ENCODE peak calls at places on chromosomes 6 and 20, in four cellular contexts. C is IMR-90, D is K562, O is endothelial cell of umbilical vein. L is an unnamed sample. For H3K9me1, the result is how much of the 10 kb centered on the place peaks cover.

GRCh38 chr6:135850882-135851281 is 619 bp upstream of the PDE7B start:
- DNase-seq in C (no peak), D (no peak), O (no peak), L (no peak)

GRCh38 chr6:79138146-79138545 is 60.1 kb upstream of the PHIP start:
- DNase-seq in C (no peak), D (no peak), O (no peak), L (no peak)

GRCh38 chr6:130852844-130853554 is 25.8 kb downstream of the SMLR1 start:
- DNase-seq in C (no peak), D (no peak), O (no peak), L (no peak)

GRCh38 chr6:106702046-106702445 is 72.7 kb downstream of the QRSL1 start:
- DNase-seq in C (no peak), D (no peak), O (no peak), L (no peak)

GRCh38 chr6:79421707-79422484 is 115.3 kb downstream of the LCA5 start:
- DNase-seq in C (peak), D (no peak), O (peak), L (peak)

GRCh38 chr20:7094438-7094997 is 327.0 kb downstream of the BMP2 start:
- DNase-seq in C (peak), D (peak), O (peak), L (no peak)

GRCh38 chr20:16475225-16475624 is 98.0 kb downstream of the KIF16B start:
- DNase-seq in C (peak), D (no peak), O (no peak), L (no peak)

GRCh38 chr6:53440331-53440730 is 91.6 kb upstream of the ELOVL5 start:
- DNase-seq in C (no peak), D (no peak), O (no peak), L (no peak)

GRCh38 chr20:49420811-49421295 is 61.6 kb downstream of the KCNB1 start:
- DNase-seq in C (no peak), D (no peak), O (no peak), L (no peak)

GRCh38 chr6:129686941-129687627 is 22.9 kb downstream of the ARHGAP18 start:
- DNase-seq in C (peak), D (peak), O (no peak), L (no peak)

GRCh38 chr6:105985816-105986632 is 100.1 kb upstream of the PRDM1 start:
- DNase-seq in C (no peak), D (no peak), O (no peak), L (no peak)

GRCh38 chr6:11586574-11586973 is 49.0 kb downstream of the TMEM170B start:
- DNase-seq in C (peak), D (no peak), O (peak), L (no peak)

GRCh38 chr6:156933201-156934053 is 156.2 kb downstream of the ARID1B start:
- DNase-seq in C (no peak), D (no peak), O (no peak), L (no peak)

GRCh38 chr6:53765270-53765669 is 29.5 kb upstream of the LRRC1 start:
- DNase-seq in C (peak), D (no peak), O (no peak), L (no peak)

GRCh38 chr6:108653864-108654402 is 93.2 kb downstream of the FOXO3 start:
- DNase-seq in C (peak), D (no peak), O (peak), L (no peak)

GRCh38 chr6:20447157-20447556 is 45.5 kb downstream of the E2F3 start:
- DNase-seq in C (peak), D (no peak), O (no peak), L (no peak)

GRCh38 chr6:36154286-36154685 is 24.0 kb downstream of the MAPK13 start:
- DNase-seq in C (no peak), D (no peak), O (no peak), L (no peak)

GRCh38 chr6:56772737-56773184 is 130.1 kb upstream of the DST start:
- DNase-seq in C (peak), D (no peak), O (peak), L (no peak)

GRCh38 chr20:62603021-62603906 is 39.0 kb upstream of the SLCO4A1 start:
- DNase-seq in C (peak), D (no peak), O (peak), L (no peak)

GRCh38 chr6:155093430-155093829 is 98.3 kb downstream of the TIAM2 start:
- DNase-seq in C (no peak), D (no peak), O (no peak), L (no peak)

GRCh38 chr6:107026965-107027364 is 1.0 kb upstream of the MTRES1 start:
- DNase-seq in C (no peak), D (no peak), O (no peak), L (no peak)

GRCh38 chr20:62246872-62247652 is 8.7 kb downstream of the OSBPL2 start:
- DNase-seq in C (no peak), D (no peak), O (no peak), L (no peak)

GRCh38 chr20:56995635-56996075 is 270.8 kb downstream of the BMP7 start:
- DNase-seq in C (no peak), D (peak), O (no peak), L (no peak)

GRCh38 chr20:61464634-61465033 is 212.6 kb downstream of the CDH4 start:
- DNase-seq in C (no peak), D (no peak), O (no peak), L (no peak)

GRCh38 chr6:34795836-34796425 is 4.0 kb downstream of the BLTP3A start:
- DNase-seq in C (peak), D (no peak), O (peak), L (no peak)

GRCh38 chr20:60035486-60035885 is 77.3 kb downstream of the CDH26 start:
- DNase-seq in C (no peak), D (no peak), O (no peak), L (no peak)

GRCh38 chr6:111361648-111362047 is 121.4 kb downstream of the REV3L start:
- DNase-seq in C (peak), D (peak), O (peak), L (no peak)

GRCh38 chr6:14748679-14749078 is 497.2 kb upstream of the JARID2 start:
- DNase-seq in C (no peak), D (no peak), O (no peak), L (no peak)
- H2AFZ ChIP-seq in C (no peak), D (no peak), O (no peak), L (no peak)

GRCh38 chr20:14288341-14289330 is 48.8 kb downstream of the FLRT3 start:
- DNase-seq in C (peak), D (no peak), O (no peak), L (peak)
- H3K9me1 ChIP-seq in C (under half), D (under half), O (under half), L (under half)

DNA sequence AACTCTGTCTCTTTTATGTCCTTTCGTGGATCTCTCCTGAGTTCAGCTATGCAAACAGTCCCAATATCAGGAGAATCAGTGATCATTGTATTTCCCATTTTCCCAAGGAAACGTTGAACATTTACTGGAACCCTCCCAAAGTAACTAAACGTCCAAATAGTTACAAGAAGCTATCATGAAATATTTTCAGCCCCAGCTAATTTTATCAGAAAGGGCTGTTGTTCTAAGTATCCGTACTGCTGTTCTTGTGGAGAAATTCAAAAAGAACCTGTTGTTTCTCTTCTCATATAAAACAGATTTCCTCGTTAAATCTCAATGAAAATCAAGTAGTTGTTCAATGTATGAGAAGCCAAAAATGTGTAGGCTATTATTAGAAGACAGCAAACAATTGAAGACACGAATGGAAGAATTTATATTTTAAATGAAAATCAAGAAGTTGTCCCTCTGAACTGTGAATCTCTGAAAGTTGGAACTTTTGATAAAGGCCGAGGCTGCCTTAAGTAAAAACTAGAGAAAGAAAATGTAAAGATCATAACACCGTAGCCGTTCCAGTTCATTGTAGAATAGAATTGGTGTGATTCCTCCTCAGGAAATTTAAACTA is 107.6 kb downstream of the HFE start:
- DNase-seq in C (peak), D (no peak), O (peak), L (no peak)
- H2AFZ ChIP-seq in C (no peak), D (no peak), O (peak), L (peak)

GRCh38 chr20:329325-329695 is 4.0 kb downstream of the SOX12 start:
- DNase-seq in C (no peak), D (no peak), O (peak), L (no peak)

GRCh38 chr20:328596-329324 is 3.4 kb downstream of the SOX12 start:
- DNase-seq in C (no peak), D (no peak), O (no peak), L (no peak)

GRCh38 chr20:326645-327031 is 1.3 kb downstream of the SOX12 start:
- DNase-seq in C (no peak), D (no peak), O (peak), L (no peak)

GRCh38 chr20:327041-327945 is 1.9 kb downstream of the SOX12 start:
- DNase-seq in C (peak), D (peak), O (peak), L (peak)

DNA sequence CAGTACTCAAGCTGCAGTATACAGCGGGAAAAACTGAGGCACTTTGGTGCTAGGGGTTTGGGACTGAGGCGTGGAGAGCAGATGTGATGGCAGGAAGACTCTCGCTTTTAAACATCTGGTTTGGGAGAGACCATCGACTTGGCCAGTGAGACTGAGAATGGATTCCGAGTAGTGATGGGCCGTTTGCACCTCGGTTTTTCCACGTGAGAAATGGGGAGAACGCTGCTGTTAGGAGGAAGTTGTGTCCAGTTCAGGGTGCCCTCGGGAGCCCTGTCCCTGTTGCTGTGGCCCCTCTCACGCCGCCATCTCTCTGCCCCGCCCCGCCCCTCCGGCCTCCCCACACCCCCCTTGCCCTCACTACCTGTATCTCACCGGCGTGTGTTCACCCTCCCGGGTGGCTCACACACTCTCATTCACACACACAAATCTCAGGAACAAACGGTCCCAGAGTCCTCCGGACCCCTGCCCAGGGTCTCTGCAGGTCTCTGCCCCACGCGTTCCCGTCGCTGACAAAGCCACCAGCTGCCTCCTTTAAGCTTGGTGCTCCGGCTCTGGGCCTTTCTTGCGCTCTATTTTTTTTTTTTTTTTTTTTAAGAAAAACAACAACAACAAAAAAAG is 2.7 kb downstream of the SOX12 start:
- DNase-seq in C (peak), D (no peak), O (peak), L (no peak)
- H3K9me1 ChIP-seq in C (under half), D (under half), O (under half), L (under half)

GRCh38 chr6:81130969-81131368 is 621.5 kb downstream of the TENT5A start:
- DNase-seq in C (no peak), D (no peak), O (no peak), L (no peak)
- H2AFZ ChIP-seq in C (no peak), D (no peak), O (no peak), L (no peak)

GRCh38 chr6:146389740-146390139 is 153.9 kb upstream of the RAB32 start:
- DNase-seq in C (no peak), D (no peak), O (no peak), L (no peak)
- H3K9me1 ChIP-seq in C (under half), D (under half), O (under half), L (under half)

GRCh38 chr6:2665169-2666070 is 85.3 kb downstream of the MYLK4 start:
- DNase-seq in C (peak), D (no peak), O (no peak), L (no peak)
- H2AFZ ChIP-seq in C (no peak), D (no peak), O (no peak), L (no peak)

GRCh38 chr6:1770435-1770843 is 160.7 kb downstream of the FOXC1 start:
- DNase-seq in C (peak), D (no peak), O (no peak), L (no peak)

GRCh38 chr6:1777921-1778692 is 168.4 kb downstream of the FOXC1 start:
- DNase-seq in C (no peak), D (no peak), O (no peak), L (no peak)

GRCh38 chr6:1771324-1771723 is 161.6 kb downstream of the FOXC1 start:
- DNase-seq in C (peak), D (no peak), O (peak), L (peak)

GRCh38 chr6:1774541-1774940 is 164.8 kb downstream of the FOXC1 start:
- DNase-seq in C (peak), D (no peak), O (no peak), L (no peak)

GRCh38 chr6:1773697-1774096 is 164.0 kb downstream of the FOXC1 start:
- DNase-seq in C (no peak), D (no peak), O (no peak), L (no peak)
- H3K9me1 ChIP-seq in C (under half), D (under half), O (under half), L (under half)

GRCh38 chr6:33123732-33124524 is 48.1 kb downstream of the HLA-DPB1 start:
- DNase-seq in C (peak), D (peak), O (no peak), L (no peak)
- H2AFZ ChIP-seq in C (no peak), D (peak), O (no peak), L (no peak)

L was measured in keratinocyte.